ENCODE peak calls at places on chromosomes 12 and 14, in nine cellular contexts. R is SW480; K is IMR-90; I is ELF-1; E is CD8-positive, alpha-beta T cell; C is substantia nigra; T is activated naive CD8-positive, alpha-beta T cell treated with anti-CD3 and anti-CD28 coated beads for 36 hours; O is upper lobe of left lung; X is sciatic nerve. J is an unnamed sample.

GRCh38 chr14:76876076-76876475 is 49.9 kb downstream of the LRRC74A start:
- DNase-seq in R (peak; percentile 83), T (peak; percentile 44), O (no peak), K (peak; percentile 73), I (peak; percentile 88), X (peak; percentile 77), C (no peak), E (peak; percentile 46), J (peak; percentile 81)

GRCh38 chr12:3381059-3382047 is 109.7 kb upstream of the PRMT8 start:
- DNase-seq in X (no peak), C (no peak), T (no peak), O (no peak), E (no peak), I (no peak), K (no peak), R (no peak), J (no peak)

GRCh38 chr14:57999471-57999870 is 133.6 kb upstream of the SLC35F4 start:
- DNase-seq in K (no peak), T (no peak), R (no peak), E (no peak), C (no peak), X (no peak), I (no peak), O (no peak), J (no peak)

GRCh38 chr14:28744126-28744525 is 22.5 kb upstream of the FOXG1 start:
- DNase-seq in I (no peak), K (no peak), T (no peak), C (no peak), E (no peak), R (no peak), O (no peak), X (no peak), J (no peak)

GRCh38 chr14:94823556-94824341 is 53.8 kb upstream of the GSC start:
- DNase-seq in K (no peak), O (no peak), I (peak; percentile 30), E (no peak), C (no peak), R (peak; percentile 93), T (no peak), X (no peak), J (no peak)

GRCh38 chr12:48818831-48819590 is 715 bp downstream of the CACNB3 start:
- DNase-seq in C (no peak), X (peak; percentile 68), I (peak; percentile 71), E (peak; percentile 40), R (no peak), O (peak; percentile 89), T (no peak), K (no peak), J (no peak)

GRCh38 chr12:56206373-56207166 is 15.2 kb downstream of the RNF41 start:
- DNase-seq in T (no peak), K (peak; percentile 54), R (peak; percentile 46), O (no peak), I (peak; percentile 83), E (peak; percentile 44), X (no peak), C (no peak), J (no peak)

GRCh38 chr14:39873793-39874192 is 441.6 kb upstream of the FBXO33 start:
- DNase-seq in O (no peak), C (no peak), R (no peak), T (no peak), K (no peak), X (no peak), I (peak; percentile 49), E (no peak), J (no peak)

GRCh38 chr14:69996197-69996596 is 117.0 kb downstream of the SMOC1 start:
- DNase-seq in I (no peak), E (no peak), R (no peak), K (peak; percentile 88), T (no peak), O (no peak), X (no peak), C (no peak), J (no peak)

GRCh38 chr12:93813972-93814821 is 137.0 kb downstream of the CRADD start:
- DNase-seq in X (peak; percentile 82), O (no peak), R (no peak), T (no peak), I (no peak), E (no peak), C (peak; percentile 21), K (peak; percentile 94), J (peak; percentile 16)

GRCh38 chr12:67716817-67717216 is 68.3 kb downstream of the DYRK2 start:
- DNase-seq in O (no peak), X (no peak), R (no peak), I (no peak), T (no peak), E (no peak), C (no peak), K (peak; percentile 52), J (no peak)

GRCh38 chr12:105071981-105072380 is 12.3 kb downstream of the ALDH1L2 start:
- DNase-seq in O (no peak), E (no peak), R (no peak), T (no peak), I (no peak), C (no peak), K (no peak), X (no peak), J (no peak)

GRCh38 chr14:64363265-64363840 is 24.8 kb upstream of the MTHFD1 start:
- DNase-seq in O (no peak), C (no peak), E (no peak), K (peak; percentile 83), X (no peak), R (no peak), I (peak; percentile 9), T (no peak), J (no peak)

GRCh38 chr12:92341333-92341691 is 195.7 kb upstream of the BTG1 start:
- DNase-seq in R (no peak), I (no peak), O (no peak), X (no peak), E (no peak), K (no peak), C (no peak), T (no peak), J (no peak)

GRCh38 chr12:125167658-125168057 is 102.4 kb downstream of the AACS start:
- DNase-seq in C (no peak), K (no peak), R (no peak), O (no peak), E (no peak), X (no peak), T (no peak), I (no peak), J (no peak)

GRCh38 chr12:59403259-59403932 is 192.4 kb upstream of the SLC16A7 start:
- DNase-seq in E (peak; percentile 25), R (peak; percentile 56), X (peak; percentile 60), I (peak; percentile 51), K (peak; percentile 75), T (peak; percentile 18), O (no peak), C (no peak), J (peak; percentile 7)

GRCh38 chr12:100266163-100266801 is 597 bp downstream of the DEPDC4 start:
- DNase-seq in O (no peak), X (no peak), K (no peak), I (no peak), C (no peak), T (no peak), R (no peak), E (no peak), J (no peak)

GRCh38 chr12:29921307-29921706 is 137.6 kb upstream of the TMTC1 start:
- DNase-seq in E (no peak), K (peak; percentile 26), I (no peak), X (no peak), C (no peak), R (peak; percentile 59), T (no peak), O (no peak), J (no peak)

GRCh38 chr14:99158150-99158549 is 113.8 kb downstream of the BCL11B start:
- DNase-seq in O (no peak), I (no peak), C (no peak), T (no peak), E (no peak), R (no peak), K (no peak), X (no peak), J (no peak)

GRCh38 chr14:96586056-96586455 is 83.9 kb downstream of the PAPOLA start:
- DNase-seq in I (no peak), X (peak; percentile 18), O (no peak), E (no peak), C (no peak), T (no peak), R (no peak), K (no peak), J (no peak)

GRCh38 chr14:54683882-54684794 is 117.2 kb downstream of the SAMD4A start:
- DNase-seq in K (peak; percentile 80), T (no peak), I (no peak), R (no peak), C (no peak), O (peak; percentile 14), E (no peak), X (no peak), J (no peak)

GRCh38 chr12:45827974-45828373 is 98.5 kb downstream of the ARID2 start:
- DNase-seq in E (no peak), X (no peak), I (no peak), C (no peak), O (no peak), R (no peak), T (no peak), K (no peak), J (no peak)

GRCh38 chr14:86787782-86788181 is 1205.2 kb downstream of the GALC start:
- DNase-seq in X (no peak), O (no peak), C (no peak), I (no peak), R (peak; percentile 20), K (peak; percentile 65), E (no peak), T (no peak), J (no peak)

GRCh38 chr12:106258935-106259334 is 11.1 kb upstream of the CKAP4 start:
- DNase-seq in O (no peak), R (no peak), C (no peak), X (no peak), T (no peak), K (no peak), I (no peak), E (no peak), J (no peak)

GRCh38 chr14:20935303-20935984 is 19.8 kb upstream of the RNASE2 start:
- DNase-seq in E (no peak), I (no peak), T (no peak), O (no peak), R (no peak), C (no peak), X (no peak), K (no peak), J (no peak)

GRCh38 chr14:70254476-70254961 is 65.8 kb upstream of the SLC8A3 start:
- DNase-seq in T (peak; percentile 33), C (no peak), I (peak; percentile 82), E (no peak), X (no peak), O (peak; percentile 91), R (peak; percentile 78), K (peak; percentile 1), J (peak; percentile 20)

GRCh38 chr12:3252416-3252815 is 175.2 kb downstream of the TSPAN9 start:
- DNase-seq in T (no peak), K (peak; percentile 74), E (no peak), X (peak; percentile 89), O (peak; percentile 81), I (no peak), C (no peak), R (no peak), J (peak; percentile 74)

GRCh38 chr14:54446201-54446693 is 5.1 kb upstream of the CNIH1 start:
- DNase-seq in C (no peak), E (no peak), T (no peak), K (no peak), X (peak; percentile 71), R (no peak), I (no peak), O (no peak), J (no peak)

GRCh38 chr14:95663226-95663797 is 22.9 kb upstream of the TCL1B start:
- DNase-seq in E (no peak), R (no peak), I (no peak), K (no peak), T (no peak), X (no peak), C (no peak), O (no peak), J (no peak)

GRCh38 chr12:76866146-76866545 is 12.7 kb downstream of the CSRP2 start:
- DNase-seq in K (no peak), C (no peak), E (no peak), T (no peak), I (no peak), X (no peak), O (no peak), R (peak; percentile 79), J (no peak)

GRCh38 chr12:26239508-26240328 is 44.3 kb downstream of the SSPN start:
- DNase-seq in K (peak; percentile 79), E (no peak), O (no peak), C (peak; percentile 27), X (peak; percentile 90), R (peak; percentile 90), I (no peak), T (no peak), J (no peak)